ENCODE peak calls at places on chromosome 11, in six cellular contexts. O, T, V, H, N and Y are unnamed samples.

GRCh38 chr11:46463701-46464100 is 72.1 kb upstream of the CHRM4 start:
- DNase-seq in O (no peak), T (no peak), V (no peak), H (peak; percentile 48), N (no peak), Y (no peak)

GRCh38 chr11:19344661-19345518 is 104.1 kb upstream of the E2F8 start:
- DNase-seq in O (peak; percentile 25), T (peak; percentile 70), V (peak; percentile 42), H (peak; percentile 53), N (peak; percentile 28), Y (peak; percentile 73)

GRCh38 chr11:77204792-77205466 is 76.9 kb downstream of the MYO7A start:
- DNase-seq in O (no peak), T (no peak), V (no peak), H (no peak), N (no peak), Y (no peak)

GRCh38 chr11:64810891-64811272 is 531 bp upstream of the MEN1 start:
- DNase-seq in O (no peak), T (no peak), V (no peak), H (no peak), N (no peak), Y (no peak)

GRCh38 chr11:89327885-89328284 is 150.2 kb downstream of the TYR start:
- DNase-seq in O (no peak), T (no peak), V (no peak), H (no peak), N (no peak), Y (peak; percentile 75)

GRCh38 chr11:832529-833113 is at the start of gene CD151:
- DNase-seq in O (peak; percentile 60), T (peak; percentile 72), V (peak; percentile 54), H (no peak), N (no peak), Y (peak; percentile 79)

GRCh38 chr11:120210651-120211521 is at the start of gene OAF:
- DNase-seq in O (peak; percentile 82), T (peak; percentile 87), V (peak; percentile 84), H (peak; percentile 84), N (peak; percentile 65), Y (peak; percentile 78)

GRCh38 chr11:33307984-33308383 is 50.8 kb downstream of the HIPK3 start:
- DNase-seq in O (no peak), T (no peak), V (no peak), H (peak; percentile 32), N (no peak), Y (no peak)

GRCh38 chr11:18312663-18313420 is 9.1 kb downstream of the HPS5 start:
- DNase-seq in O (no peak), T (no peak), V (no peak), H (peak; percentile 70), N (no peak), Y (peak; percentile 89)

GRCh38 chr11:95325777-95326258 is 94.8 kb upstream of the SESN3 start:
- DNase-seq in O (no peak), T (no peak), V (no peak), H (no peak), N (no peak), Y (no peak)

GRCh38 chr11:43393765-43394355 is 35.1 kb downstream of the TTC17 start:
- DNase-seq in O (peak; percentile 20), T (no peak), V (peak; percentile 20), H (peak; percentile 86), N (no peak), Y (no peak)

GRCh38 chr11:18676803-18677202 is 21.8 kb upstream of the TMEM86A start:
- DNase-seq in O (no peak), T (no peak), V (no peak), H (no peak), N (no peak), Y (peak; percentile 94)

GRCh38 chr11:21105196-21105917 is 436.0 kb downstream of the NELL1 start:
- DNase-seq in O (no peak), T (no peak), V (no peak), H (no peak), N (no peak), Y (peak; percentile 43)

GRCh38 chr11:16047073-16047472 is 309.3 kb downstream of the SOX6 start:
- DNase-seq in O (no peak), T (no peak), V (no peak), H (no peak), N (no peak), Y (no peak)

GRCh38 chr11:131284041-131284440 is 86.4 kb upstream of the NTM start:
- DNase-seq in O (no peak), T (no peak), V (no peak), H (no peak), N (no peak), Y (peak; percentile 3)

GRCh38 chr11:83042966-83043711 is 28.6 kb downstream of the RAB30 start:
- DNase-seq in O (no peak), T (no peak), V (no peak), H (peak; percentile 66), N (no peak), Y (peak; percentile 67)

GRCh38 chr11:77035580-77035979 is 1.4 kb downstream of the B3GNT6 start:
- DNase-seq in O (no peak), T (no peak), V (no peak), H (no peak), N (no peak), Y (peak; percentile 85)

GRCh38 chr11:96168623-96169022 is 174.4 kb downstream of the MAML2 start:
- DNase-seq in O (no peak), T (no peak), V (no peak), H (peak; percentile 95), N (peak; percentile 44), Y (peak; percentile 93)

GRCh38 chr11:113862430-113862829 is 12.9 kb downstream of the USP28 start:
- DNase-seq in O (no peak), T (no peak), V (no peak), H (peak; percentile 3), N (peak; percentile 8), Y (peak; percentile 50)

GRCh38 chr11:91158901-91159537 is 936.2 kb upstream of the CHORDC1 start:
- DNase-seq in O (no peak), T (no peak), V (no peak), H (no peak), N (no peak), Y (peak; percentile 73)

GRCh38 chr11:118886681-118887111 is 3.0 kb downstream of the CXCR5 start:
- DNase-seq in O (no peak), T (peak; percentile 26), V (no peak), H (no peak), N (no peak), Y (no peak)

GRCh38 chr11:130634981-130635473 is 186.6 kb downstream of the ADAMTS15 start:
- DNase-seq in O (no peak), T (no peak), V (no peak), H (peak; percentile 64), N (no peak), Y (peak; percentile 90)

GRCh38 chr11:130528301-130528651 is 79.8 kb downstream of the ADAMTS15 start:
- DNase-seq in O (no peak), T (no peak), V (no peak), H (no peak), N (no peak), Y (peak; percentile 21)

GRCh38 chr11:27718346-27718852 is 18.1 kb upstream of the BDNF start:
- DNase-seq in O (no peak), T (no peak), V (no peak), H (peak; percentile 89), N (peak; percentile 76), Y (peak; percentile 61)

GRCh38 chr11:106656646-106657045 is 361.6 kb downstream of the GUCY1A2 start:
- DNase-seq in O (no peak), T (no peak), V (no peak), H (no peak), N (no peak), Y (peak; percentile 76)

GRCh38 chr11:110711776-110712642 is at the start of gene ARHGAP20:
- DNase-seq in O (peak; percentile 71), T (peak; percentile 83), V (peak; percentile 55), H (peak; percentile 66), N (peak; percentile 15), Y (peak; percentile 48)

GRCh38 chr11:39037611-39038010 is 2421.8 kb downstream of the LRRC4C start:
- DNase-seq in O (no peak), T (no peak), V (no peak), H (no peak), N (no peak), Y (no peak)

GRCh38 chr11:95306816-95307215 is 75.8 kb upstream of the SESN3 start:
- DNase-seq in O (no peak), T (no peak), V (no peak), H (no peak), N (no peak), Y (no peak)

GRCh38 chr11:17839973-17840611 is 105.5 kb downstream of the KCNC1 start:
- DNase-seq in O (no peak), T (peak; percentile 79), V (no peak), H (no peak), N (no peak), Y (peak; percentile 34)

GRCh38 chr11:18071098-18071705 is 25.1 kb upstream of the TPH1 start:
- DNase-seq in O (no peak), T (no peak), V (no peak), H (no peak), N (no peak), Y (no peak)

GRCh38 chr11:14259186-14259784 is 99.7 kb downstream of the RRAS2 start:
- DNase-seq in O (no peak), T (no peak), V (no peak), H (no peak), N (no peak), Y (no peak)
- TF ChIP-seq CTCF in O (no peak), T (no peak), V (no peak), H (no peak), N (no peak), Y (peak; percentile 12)

DNA sequence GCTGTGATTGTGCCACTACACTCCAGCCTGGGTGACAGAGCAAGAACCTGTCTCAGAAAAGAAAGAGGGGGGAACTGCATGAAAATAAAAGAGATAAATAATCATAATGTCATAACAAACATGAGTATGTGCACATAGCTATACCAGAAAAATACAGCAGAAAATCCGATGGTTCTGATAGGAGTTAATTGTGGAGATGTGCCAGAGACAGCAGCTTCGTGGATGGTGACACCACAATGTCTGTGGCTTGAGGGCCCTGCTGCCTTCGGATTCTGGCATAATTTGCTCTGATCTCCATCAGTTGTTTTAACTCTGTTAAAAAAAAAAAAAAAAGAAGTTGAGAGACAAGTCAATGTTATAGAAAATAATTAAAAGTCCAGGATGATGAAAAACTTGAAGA is 292.2 kb upstream of the MPPED2 start:
- DNase-seq in O (no peak), T (no peak), V (no peak), H (no peak), N (no peak), Y (no peak)
- H3K4me3 ChIP-seq in O (no peak overlapping the region), T (no peak overlapping the region), V (no peak overlapping the region), H (no peak overlapping the region), N (no peak overlapping the region), Y (no peak overlapping the region)

DNA sequence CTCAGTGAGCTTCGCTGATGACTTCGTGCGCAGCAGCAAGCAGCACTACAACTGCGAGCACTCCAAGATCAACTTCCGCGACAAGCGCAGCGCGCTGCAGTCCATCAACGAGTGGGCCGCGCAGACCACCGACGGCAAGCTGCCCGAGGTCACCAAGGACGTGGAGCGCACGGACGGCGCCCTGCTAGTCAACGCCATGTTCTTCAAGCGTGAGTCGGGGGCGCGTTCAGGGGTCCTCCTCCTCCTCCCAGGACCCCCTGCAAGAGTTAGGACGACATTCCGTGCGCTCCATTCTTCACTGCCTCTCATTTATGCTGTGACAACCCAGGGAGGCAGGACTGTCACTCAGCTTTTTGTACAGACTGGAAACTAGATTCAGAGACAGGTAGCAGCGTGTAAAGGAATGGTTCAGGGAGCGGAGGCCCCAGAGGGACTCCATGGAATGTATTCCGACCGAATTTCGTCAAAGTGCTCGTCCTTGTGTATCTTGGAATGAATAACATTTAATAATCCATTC is 4.8 kb downstream of the SERPINH1 start:
- DNase-seq in O (no peak), T (no peak), V (no peak), H (no peak), N (no peak), Y (no peak)
- TF ChIP-seq CTCF in O (no peak), T (no peak), V (no peak), H (no peak), N (no peak), Y (no peak)

GRCh38 chr11:128521697-128522062 is 65.7 kb downstream of the ETS1 start:
- DNase-seq in O (peak; percentile 37), T (peak; percentile 63), V (no peak), H (peak; percentile 36), N (no peak), Y (no peak)
- H3K4me3 ChIP-seq in O (peak overlapping the region; percentile 67), T (peak overlapping the region; percentile 88), V (peak overlapping the region; percentile 81), H (peak overlapping the region; percentile 89), N (peak overlapping the region; percentile 60), Y (peak overlapping the region; percentile 75)